ENCODE peak calls at places on chromosomes 13 and 19, in eight cellular contexts. K is choroid plexus epithelial cell; S is epithelial cell of prostate; B is effector memory CD8-positive, alpha-beta T cell; N is SW480; Z is iris pigment epithelial cell; A is T-cell; U is GOT3. T is an unnamed sample.

GRCh38 chr19:870963-871401 is 11.5 kb downstream of the CFD start:
- DNase-seq in K (no peak), S (no peak), B (no peak), N (no peak), Z (no peak), A (no peak), U (no peak), T (no peak)

GRCh38 chr13:112183544-112184145 is 116.7 kb downstream of the SOX1 start:
- DNase-seq in K (no peak), S (no peak), B (no peak), N (no peak), Z (no peak), A (no peak), U (no peak), T (no peak)

GRCh38 chr13:32951580-32951979 is 64.6 kb upstream of the KL start:
- DNase-seq in K (no peak), S (no peak), B (no peak), N (no peak), Z (no peak), A (no peak), U (no peak), T (no peak)

GRCh38 chr19:47657719-47658118 is 48.8 kb downstream of the BICRA start:
- DNase-seq in K (no peak), S (no peak), B (no peak), N (no peak), Z (no peak), A (no peak), U (no peak), T (peak)

GRCh38 chr19:28667348-28667977 is 545.5 kb downstream of the UQCRFS1 start:
- DNase-seq in K (no peak), S (no peak), B (no peak), N (no peak), Z (no peak), A (no peak), U (no peak), T (no peak)

GRCh38 chr19:42038675-42039074 is 31.3 kb downstream of the GRIK5 start:
- DNase-seq in K (no peak), S (no peak), B (no peak), N (no peak), Z (no peak), A (no peak), U (no peak), T (no peak)

GRCh38 chr19:13463296-13463695 is 43.0 kb downstream of the CACNA1A start:
- DNase-seq in K (peak), S (no peak), B (no peak), N (no peak), Z (peak), A (no peak), U (no peak), T (peak)

GRCh38 chr13:41916173-41916954 is 44.5 kb downstream of the VWA8 start:
- DNase-seq in K (peak), S (no peak), B (no peak), N (peak), Z (peak), A (no peak), U (no peak), T (peak)

GRCh38 chr13:112931028-112931934 is 37.7 kb upstream of the MCF2L start:
- DNase-seq in K (peak), S (peak), B (no peak), N (peak), Z (peak), A (no peak), U (no peak), T (peak)

GRCh38 chr13:79227418-79227817 is 178.6 kb downstream of the RBM26 start:
- DNase-seq in K (no peak), S (no peak), B (no peak), N (no peak), Z (no peak), A (no peak), U (no peak), T (no peak)

GRCh38 chr19:12314553-12314952 is 18.9 kb downstream of the ZNF563 start:
- DNase-seq in K (no peak), S (no peak), B (no peak), N (no peak), Z (peak), A (no peak), U (no peak), T (no peak)

GRCh38 chr13:91868351-91868750 is 469.9 kb downstream of the GPC5 start:
- DNase-seq in K (no peak), S (no peak), B (no peak), N (no peak), Z (no peak), A (no peak), U (no peak), T (no peak)

GRCh38 chr19:42396248-42396541 is 6.1 kb upstream of the CNFN start:
- DNase-seq in K (no peak), S (no peak), B (no peak), N (peak), Z (no peak), A (no peak), U (no peak), T (no peak)

GRCh38 chr19:39480337-39481228 is at the start of gene TIMM50:
- DNase-seq in K (peak), S (peak), B (peak), N (peak), Z (peak), A (peak), U (peak), T (peak)

GRCh38 chr19:32720216-32720935 is 809 bp downstream of the TDRD12 start:
- DNase-seq in K (no peak), S (no peak), B (no peak), N (no peak), Z (no peak), A (no peak), U (no peak), T (no peak)

GRCh38 chr13:109998808-109999528 is 212.6 kb upstream of the IRS2 start:
- DNase-seq in K (peak), S (peak), B (no peak), N (no peak), Z (peak), A (no peak), U (no peak), T (peak)

GRCh38 chr13:43848250-43848649 is 31.3 kb downstream of the CCDC122 start:
- DNase-seq in K (peak), S (no peak), B (no peak), N (no peak), Z (peak), A (no peak), U (no peak), T (peak)

GRCh38 chr19:42363614-42364346 is 26.3 kb downstream of the CNFN start:
- DNase-seq in K (no peak), S (no peak), B (no peak), N (no peak), Z (no peak), A (no peak), U (no peak), T (no peak)

GRCh38 chr19:40800997-40801377 is 2.0 kb downstream of the EGLN2 start:
- DNase-seq in K (no peak), S (no peak), B (no peak), N (no peak), Z (no peak), A (no peak), U (no peak), T (no peak)

GRCh38 chr19:36215276-36216171 is 618 bp downstream of the ZNF146 start:
- DNase-seq in K (peak), S (no peak), B (no peak), N (peak), Z (peak), A (no peak), U (no peak), T (peak)

GRCh38 chr19:6214881-6215541 is 64.8 kb downstream of the MLLT1 start:
- DNase-seq in K (no peak), S (no peak), B (no peak), N (no peak), Z (no peak), A (no peak), U (no peak), T (no peak)

GRCh38 chr19:38388310-38389100 is at the start of gene SPRED3:
- DNase-seq in K (peak), S (no peak), B (no peak), N (peak), Z (peak), A (no peak), U (no peak), T (peak)

GRCh38 chr13:110590577-110590976 is 24.8 kb upstream of the NAXD start:
- DNase-seq in K (no peak), S (no peak), B (no peak), N (no peak), Z (no peak), A (no peak), U (no peak), T (no peak)

T was measured in EH.